ENCODE peak calls at places on chromosome 14, in nine cellular contexts. One of them, this sample, is unnamed.

GRCh38 chr14:95439881-95440280 is 76.6 kb downstream of the SYNE3 start:
- DNase-seq in RWPE2: no peak
- DNase-seq in choroid plexus epithelial cell: no peak
- DNase-seq in NK-92 treated with Interleukin-12 subunit alpha and Interleukin-12 subunit beta, amount 100 ng/mL, for 24 hours: no peak
- DNase-seq in stimulated activated CD8-positive, alpha-beta memory T cell treated with anti-CD3 and anti-CD28 coated beads, Interleukin-7, amount 100 ng/mL, for 1 hour: no peak
- DNase-seq in NCI-H510A: no peak
- DNase-seq in NCI-H146: no peak
- DNase-seq in naive thymus-derived CD8-positive, alpha-beta T cell: no peak
- DNase-seq in NCI-H1436: no peak
- DNase-seq in this sample: no peak

GRCh38 chr14:70257526-70257925 is 68.8 kb upstream of the SLC8A3 start:
- DNase-seq in NCI-H1436: no peak
- DNase-seq in RWPE2: no peak
- DNase-seq in choroid plexus epithelial cell: no peak
- DNase-seq in NCI-H146: peak
- DNase-seq in NCI-H510A: no peak
- DNase-seq in NK-92 treated with Interleukin-12 subunit alpha and Interleukin-12 subunit beta, amount 100 ng/mL, for 24 hours: no peak
- DNase-seq in stimulated activated CD8-positive, alpha-beta memory T cell treated with anti-CD3 and anti-CD28 coated beads, Interleukin-7, amount 100 ng/mL, for 1 hour: no peak
- DNase-seq in naive thymus-derived CD8-positive, alpha-beta T cell: no peak
- DNase-seq in this sample: no peak

GRCh38 chr14:75928587-75929230 is 53.1 kb downstream of the TGFB3 start:
- DNase-seq in stimulated activated CD8-positive, alpha-beta memory T cell treated with anti-CD3 and anti-CD28 coated beads, Interleukin-7, amount 100 ng/mL, for 1 hour: no peak
- DNase-seq in RWPE2: no peak
- DNase-seq in choroid plexus epithelial cell: peak
- DNase-seq in NCI-H146: no peak
- DNase-seq in NCI-H510A: no peak
- DNase-seq in NK-92 treated with Interleukin-12 subunit alpha and Interleukin-12 subunit beta, amount 100 ng/mL, for 24 hours: no peak
- DNase-seq in NCI-H1436: no peak
- DNase-seq in naive thymus-derived CD8-positive, alpha-beta T cell: no peak
- DNase-seq in this sample: no peak

GRCh38 chr14:104091061-104091926 is 5.8 kb downstream of the ASPG start:
- DNase-seq in NCI-H1436: no peak
- DNase-seq in stimulated activated CD8-positive, alpha-beta memory T cell treated with anti-CD3 and anti-CD28 coated beads, Interleukin-7, amount 100 ng/mL, for 1 hour: no peak
- DNase-seq in naive thymus-derived CD8-positive, alpha-beta T cell: no peak
- DNase-seq in NCI-H146: no peak
- DNase-seq in NK-92 treated with Interleukin-12 subunit alpha and Interleukin-12 subunit beta, amount 100 ng/mL, for 24 hours: no peak
- DNase-seq in NCI-H510A: no peak
- DNase-seq in RWPE2: no peak
- DNase-seq in choroid plexus epithelial cell: no peak
- DNase-seq in this sample: no peak

GRCh38 chr14:91114079-91115065 is 499 bp downstream of the DGLUCY start:
- DNase-seq in NCI-H510A: peak
- DNase-seq in NCI-H1436: peak
- DNase-seq in stimulated activated CD8-positive, alpha-beta memory T cell treated with anti-CD3 and anti-CD28 coated beads, Interleukin-7, amount 100 ng/mL, for 1 hour: peak
- DNase-seq in NK-92 treated with Interleukin-12 subunit alpha and Interleukin-12 subunit beta, amount 100 ng/mL, for 24 hours: peak
- DNase-seq in naive thymus-derived CD8-positive, alpha-beta T cell: peak
- DNase-seq in RWPE2: no peak
- DNase-seq in NCI-H146: peak
- DNase-seq in choroid plexus epithelial cell: peak
- DNase-seq in this sample: peak

GRCh38 chr14:96038558-96038919 is 623 bp upstream of the C14orf132 start:
- DNase-seq in NCI-H510A: no peak
- DNase-seq in stimulated activated CD8-positive, alpha-beta memory T cell treated with anti-CD3 and anti-CD28 coated beads, Interleukin-7, amount 100 ng/mL, for 1 hour: no peak
- DNase-seq in choroid plexus epithelial cell: no peak
- DNase-seq in RWPE2: no peak
- DNase-seq in NK-92 treated with Interleukin-12 subunit alpha and Interleukin-12 subunit beta, amount 100 ng/mL, for 24 hours: no peak
- DNase-seq in naive thymus-derived CD8-positive, alpha-beta T cell: peak
- DNase-seq in NCI-H1436: no peak
- DNase-seq in NCI-H146: peak
- DNase-seq in this sample: no peak

GRCh38 chr14:94103554-94104165 is 6.9 kb upstream of the IFI27 start:
- DNase-seq in RWPE2: no peak
- DNase-seq in NCI-H1436: no peak
- DNase-seq in naive thymus-derived CD8-positive, alpha-beta T cell: no peak
- DNase-seq in stimulated activated CD8-positive, alpha-beta memory T cell treated with anti-CD3 and anti-CD28 coated beads, Interleukin-7, amount 100 ng/mL, for 1 hour: no peak
- DNase-seq in NCI-H510A: no peak
- DNase-seq in choroid plexus epithelial cell: peak
- DNase-seq in NK-92 treated with Interleukin-12 subunit alpha and Interleukin-12 subunit beta, amount 100 ng/mL, for 24 hours: no peak
- DNase-seq in NCI-H146: no peak
- DNase-seq in this sample: no peak

GRCh38 chr14:70653662-70654061 is 11.9 kb downstream of the TTC9 start:
- DNase-seq in RWPE2: no peak
- DNase-seq in NK-92 treated with Interleukin-12 subunit alpha and Interleukin-12 subunit beta, amount 100 ng/mL, for 24 hours: no peak
- DNase-seq in NCI-H146: no peak
- DNase-seq in NCI-H510A: no peak
- DNase-seq in choroid plexus epithelial cell: no peak
- DNase-seq in stimulated activated CD8-positive, alpha-beta memory T cell treated with anti-CD3 and anti-CD28 coated beads, Interleukin-7, amount 100 ng/mL, for 1 hour: no peak
- DNase-seq in naive thymus-derived CD8-positive, alpha-beta T cell: no peak
- DNase-seq in NCI-H1436: no peak
- DNase-seq in this sample: no peak

GRCh38 chr14:95922080-95922479 is 45.4 kb downstream of the TUNAR start:
- DNase-seq in stimulated activated CD8-positive, alpha-beta memory T cell treated with anti-CD3 and anti-CD28 coated beads, Interleukin-7, amount 100 ng/mL, for 1 hour: no peak
- DNase-seq in NCI-H1436: no peak
- DNase-seq in RWPE2: no peak
- DNase-seq in NCI-H146: no peak
- DNase-seq in choroid plexus epithelial cell: no peak
- DNase-seq in NK-92 treated with Interleukin-12 subunit alpha and Interleukin-12 subunit beta, amount 100 ng/mL, for 24 hours: no peak
- DNase-seq in naive thymus-derived CD8-positive, alpha-beta T cell: no peak
- DNase-seq in NCI-H510A: no peak
- DNase-seq in this sample: no peak

GRCh38 chr14:100285913-100286400 is 20.3 kb downstream of the SLC25A29 start:
- DNase-seq in RWPE2: no peak
- DNase-seq in NCI-H1436: no peak
- DNase-seq in stimulated activated CD8-positive, alpha-beta memory T cell treated with anti-CD3 and anti-CD28 coated beads, Interleukin-7, amount 100 ng/mL, for 1 hour: no peak
- DNase-seq in choroid plexus epithelial cell: no peak
- DNase-seq in NK-92 treated with Interleukin-12 subunit alpha and Interleukin-12 subunit beta, amount 100 ng/mL, for 24 hours: no peak
- DNase-seq in NCI-H510A: no peak
- DNase-seq in naive thymus-derived CD8-positive, alpha-beta T cell: no peak
- DNase-seq in NCI-H146: no peak
- DNase-seq in this sample: no peak

GRCh38 chr14:61145258-61145902 is 135.8 kb downstream of the TMEM30B start:
- DNase-seq in RWPE2: no peak
- DNase-seq in NCI-H146: no peak
- DNase-seq in naive thymus-derived CD8-positive, alpha-beta T cell: no peak
- DNase-seq in NCI-H1436: no peak
- DNase-seq in NK-92 treated with Interleukin-12 subunit alpha and Interleukin-12 subunit beta, amount 100 ng/mL, for 24 hours: no peak
- DNase-seq in NCI-H510A: no peak
- DNase-seq in stimulated activated CD8-positive, alpha-beta memory T cell treated with anti-CD3 and anti-CD28 coated beads, Interleukin-7, amount 100 ng/mL, for 1 hour: no peak
- DNase-seq in choroid plexus epithelial cell: peak
- DNase-seq in this sample: peak

GRCh38 chr14:71648725-71649124 is 283.5 kb upstream of the RGS6 start:
- DNase-seq in choroid plexus epithelial cell: no peak
- DNase-seq in NCI-H510A: no peak
- DNase-seq in naive thymus-derived CD8-positive, alpha-beta T cell: no peak
- DNase-seq in NCI-H146: no peak
- DNase-seq in RWPE2: no peak
- DNase-seq in NCI-H1436: no peak
- DNase-seq in stimulated activated CD8-positive, alpha-beta memory T cell treated with anti-CD3 and anti-CD28 coated beads, Interleukin-7, amount 100 ng/mL, for 1 hour: no peak
- DNase-seq in NK-92 treated with Interleukin-12 subunit alpha and Interleukin-12 subunit beta, amount 100 ng/mL, for 24 hours: no peak
- DNase-seq in this sample: no peak

GRCh38 chr14:89425931-89426330 is 8.9 kb upstream of the FOXN3 start:
- DNase-seq in NCI-H146: no peak
- DNase-seq in NCI-H1436: no peak
- DNase-seq in NCI-H510A: no peak
- DNase-seq in naive thymus-derived CD8-positive, alpha-beta T cell: peak
- DNase-seq in RWPE2: peak
- DNase-seq in stimulated activated CD8-positive, alpha-beta memory T cell treated with anti-CD3 and anti-CD28 coated beads, Interleukin-7, amount 100 ng/mL, for 1 hour: no peak
- DNase-seq in NK-92 treated with Interleukin-12 subunit alpha and Interleukin-12 subunit beta, amount 100 ng/mL, for 24 hours: no peak
- DNase-seq in choroid plexus epithelial cell: peak
- DNase-seq in this sample: peak

GRCh38 chr14:30272848-30273563 is 286.0 kb upstream of the G2E3 start:
- DNase-seq in RWPE2: no peak
- DNase-seq in stimulated activated CD8-positive, alpha-beta memory T cell treated with anti-CD3 and anti-CD28 coated beads, Interleukin-7, amount 100 ng/mL, for 1 hour: no peak
- DNase-seq in naive thymus-derived CD8-positive, alpha-beta T cell: no peak
- DNase-seq in NCI-H146: peak
- DNase-seq in NCI-H510A: no peak
- DNase-seq in NCI-H1436: peak
- DNase-seq in NK-92 treated with Interleukin-12 subunit alpha and Interleukin-12 subunit beta, amount 100 ng/mL, for 24 hours: no peak
- DNase-seq in choroid plexus epithelial cell: no peak
- DNase-seq in this sample: no peak

GRCh38 chr14:32010561-32011188 is 66.4 kb upstream of the ARHGAP5 start:
- DNase-seq in NCI-H510A: no peak
- DNase-seq in NCI-H146: peak
- DNase-seq in NK-92 treated with Interleukin-12 subunit alpha and Interleukin-12 subunit beta, amount 100 ng/mL, for 24 hours: no peak
- DNase-seq in NCI-H1436: no peak
- DNase-seq in RWPE2: no peak
- DNase-seq in choroid plexus epithelial cell: no peak
- DNase-seq in naive thymus-derived CD8-positive, alpha-beta T cell: no peak
- DNase-seq in stimulated activated CD8-positive, alpha-beta memory T cell treated with anti-CD3 and anti-CD28 coated beads, Interleukin-7, amount 100 ng/mL, for 1 hour: no peak
- DNase-seq in this sample: peak

GRCh38 chr14:102838531-102838930 is 61.3 kb downstream of the TRAF3 start:
- DNase-seq in stimulated activated CD8-positive, alpha-beta memory T cell treated with anti-CD3 and anti-CD28 coated beads, Interleukin-7, amount 100 ng/mL, for 1 hour: no peak
- DNase-seq in RWPE2: no peak
- DNase-seq in naive thymus-derived CD8-positive, alpha-beta T cell: no peak
- DNase-seq in NCI-H1436: no peak
- DNase-seq in NCI-H146: no peak
- DNase-seq in NCI-H510A: no peak
- DNase-seq in NK-92 treated with Interleukin-12 subunit alpha and Interleukin-12 subunit beta, amount 100 ng/mL, for 24 hours: no peak
- DNase-seq in choroid plexus epithelial cell: no peak
- DNase-seq in this sample: no peak

GRCh38 chr14:71143391-71144290 is 236.4 kb downstream of the PCNX1 start:
- DNase-seq in NCI-H1436: no peak
- DNase-seq in naive thymus-derived CD8-positive, alpha-beta T cell: peak
- DNase-seq in stimulated activated CD8-positive, alpha-beta memory T cell treated with anti-CD3 and anti-CD28 coated beads, Interleukin-7, amount 100 ng/mL, for 1 hour: no peak
- DNase-seq in NCI-H146: no peak
- DNase-seq in choroid plexus epithelial cell: peak
- DNase-seq in NCI-H510A: no peak
- DNase-seq in RWPE2: peak
- DNase-seq in NK-92 treated with Interleukin-12 subunit alpha and Interleukin-12 subunit beta, amount 100 ng/mL, for 24 hours: peak
- DNase-seq in this sample: peak

GRCh38 chr14:33647385-33647786 is 303.5 kb downstream of the EGLN3 start:
- DNase-seq in NCI-H146: no peak
- DNase-seq in naive thymus-derived CD8-positive, alpha-beta T cell: no peak
- DNase-seq in RWPE2: peak
- DNase-seq in choroid plexus epithelial cell: peak
- DNase-seq in NCI-H510A: no peak
- DNase-seq in stimulated activated CD8-positive, alpha-beta memory T cell treated with anti-CD3 and anti-CD28 coated beads, Interleukin-7, amount 100 ng/mL, for 1 hour: no peak
- DNase-seq in NCI-H1436: no peak
- DNase-seq in NK-92 treated with Interleukin-12 subunit alpha and Interleukin-12 subunit beta, amount 100 ng/mL, for 24 hours: no peak
- DNase-seq in this sample: peak

GRCh38 chr14:52802597-52802996 is 11.2 kb upstream of the GNPNAT1 start:
- DNase-seq in RWPE2: no peak
- DNase-seq in NCI-H146: no peak
- DNase-seq in stimulated activated CD8-positive, alpha-beta memory T cell treated with anti-CD3 and anti-CD28 coated beads, Interleukin-7, amount 100 ng/mL, for 1 hour: no peak
- DNase-seq in choroid plexus epithelial cell: no peak
- DNase-seq in NCI-H1436: no peak
- DNase-seq in NK-92 treated with Interleukin-12 subunit alpha and Interleukin-12 subunit beta, amount 100 ng/mL, for 24 hours: no peak
- DNase-seq in NCI-H510A: no peak
- DNase-seq in naive thymus-derived CD8-positive, alpha-beta T cell: no peak
- DNase-seq in this sample: no peak

GRCh38 chr14:91752956-91753355 is 21.1 kb upstream of the CATSPERB start:
- DNase-seq in RWPE2: no peak
- DNase-seq in NCI-H1436: no peak
- DNase-seq in choroid plexus epithelial cell: no peak
- DNase-seq in NCI-H146: no peak
- DNase-seq in NCI-H510A: no peak
- DNase-seq in NK-92 treated with Interleukin-12 subunit alpha and Interleukin-12 subunit beta, amount 100 ng/mL, for 24 hours: no peak
- DNase-seq in naive thymus-derived CD8-positive, alpha-beta T cell: no peak
- DNase-seq in stimulated activated CD8-positive, alpha-beta memory T cell treated with anti-CD3 and anti-CD28 coated beads, Interleukin-7, amount 100 ng/mL, for 1 hour: no peak
- DNase-seq in this sample: peak

GRCh38 chr14:21534576-21534975 is 8.4 kb upstream of the SALL2 start:
- DNase-seq in RWPE2: no peak
- DNase-seq in NCI-H146: no peak
- DNase-seq in NCI-H1436: no peak
- DNase-seq in stimulated activated CD8-positive, alpha-beta memory T cell treated with anti-CD3 and anti-CD28 coated beads, Interleukin-7, amount 100 ng/mL, for 1 hour: no peak
- DNase-seq in NK-92 treated with Interleukin-12 subunit alpha and Interleukin-12 subunit beta, amount 100 ng/mL, for 24 hours: no peak
- DNase-seq in choroid plexus epithelial cell: peak
- DNase-seq in naive thymus-derived CD8-positive, alpha-beta T cell: no peak
- DNase-seq in NCI-H510A: no peak
- DNase-seq in this sample: no peak

GRCh38 chr14:104690861-104691455 is 1.5 kb downstream of the INF2 start:
- DNase-seq in choroid plexus epithelial cell: no peak
- DNase-seq in naive thymus-derived CD8-positive, alpha-beta T cell: no peak
- DNase-seq in NCI-H146: no peak
- DNase-seq in NCI-H510A: no peak
- DNase-seq in stimulated activated CD8-positive, alpha-beta memory T cell treated with anti-CD3 and anti-CD28 coated beads, Interleukin-7, amount 100 ng/mL, for 1 hour: no peak
- DNase-seq in NCI-H1436: no peak
- DNase-seq in RWPE2: no peak
- DNase-seq in NK-92 treated with Interleukin-12 subunit alpha and Interleukin-12 subunit beta, amount 100 ng/mL, for 24 hours: no peak
- DNase-seq in this sample: no peak

GRCh38 chr14:50530794-50531193 is 1.6 kb downstream of the MAP4K5 start:
- DNase-seq in NK-92 treated with Interleukin-12 subunit alpha and Interleukin-12 subunit beta, amount 100 ng/mL, for 24 hours: no peak
- DNase-seq in NCI-H1436: no peak
- DNase-seq in RWPE2: no peak
- DNase-seq in NCI-H510A: no peak
- DNase-seq in NCI-H146: no peak
- DNase-seq in stimulated activated CD8-positive, alpha-beta memory T cell treated with anti-CD3 and anti-CD28 coated beads, Interleukin-7, amount 100 ng/mL, for 1 hour: no peak
- DNase-seq in choroid plexus epithelial cell: no peak
- DNase-seq in naive thymus-derived CD8-positive, alpha-beta T cell: no peak
- DNase-seq in this sample: no peak

GRCh38 chr14:44287858-44288257 is 219.2 kb downstream of the FSCB start:
- DNase-seq in RWPE2: no peak
- DNase-seq in naive thymus-derived CD8-positive, alpha-beta T cell: no peak
- DNase-seq in stimulated activated CD8-positive, alpha-beta memory T cell treated with anti-CD3 and anti-CD28 coated beads, Interleukin-7, amount 100 ng/mL, for 1 hour: no peak
- DNase-seq in NK-92 treated with Interleukin-12 subunit alpha and Interleukin-12 subunit beta, amount 100 ng/mL, for 24 hours: no peak
- DNase-seq in NCI-H1436: no peak
- DNase-seq in NCI-H146: no peak
- DNase-seq in NCI-H510A: no peak
- DNase-seq in choroid plexus epithelial cell: no peak
- DNase-seq in this sample: no peak

GRCh38 chr14:97446087-97446486 is 648.9 kb downstream of the VRK1 start:
- DNase-seq in naive thymus-derived CD8-positive, alpha-beta T cell: no peak
- DNase-seq in NCI-H510A: no peak
- DNase-seq in stimulated activated CD8-positive, alpha-beta memory T cell treated with anti-CD3 and anti-CD28 coated beads, Interleukin-7, amount 100 ng/mL, for 1 hour: no peak
- DNase-seq in NCI-H146: no peak
- DNase-seq in NK-92 treated with Interleukin-12 subunit alpha and Interleukin-12 subunit beta, amount 100 ng/mL, for 24 hours: peak
- DNase-seq in NCI-H1436: no peak
- DNase-seq in RWPE2: no peak
- DNase-seq in choroid plexus epithelial cell: no peak
- DNase-seq in this sample: no peak